ENCODE peak calls at places on chromosomes 13 and 19, in nine cellular contexts. One of them, this sample, is unnamed.

GRCh38 chr19:49362048-49362925 is at the start of gene TEAD2:
- DNase-seq in fibroblast of pulmonary artery: peak
- DNase-seq in fibroblast of lung: peak
- DNase-seq in pancreas: peak
- DNase-seq in OCI-LY7: no peak
- DNase-seq in neural progenitor cell: peak
- DNase-seq in cardiac fibroblast: peak
- DNase-seq in gastrocnemius medialis: peak
- DNase-seq in psoas muscle: peak
- DNase-seq in this sample: peak

GRCh38 chr19:41696402-41697197 is 8.5 kb upstream of the CEACAM7 start:
- DNase-seq in OCI-LY7: no peak
- DNase-seq in fibroblast of lung: no peak
- DNase-seq in pancreas: no peak
- DNase-seq in cardiac fibroblast: peak
- DNase-seq in neural progenitor cell: no peak
- DNase-seq in fibroblast of pulmonary artery: peak
- DNase-seq in psoas muscle: no peak
- DNase-seq in gastrocnemius medialis: no peak
- DNase-seq in this sample: no peak

GRCh38 chr13:99662678-99663077 is 161.4 kb downstream of the TM9SF2 start:
- DNase-seq in fibroblast of pulmonary artery: no peak
- DNase-seq in psoas muscle: no peak
- DNase-seq in neural progenitor cell: no peak
- DNase-seq in OCI-LY7: no peak
- DNase-seq in cardiac fibroblast: no peak
- DNase-seq in pancreas: no peak
- DNase-seq in fibroblast of lung: no peak
- DNase-seq in gastrocnemius medialis: no peak
- DNase-seq in this sample: no peak

GRCh38 chr13:22175815-22176214 is 504.9 kb downstream of the FGF9 start:
- DNase-seq in pancreas: no peak
- DNase-seq in fibroblast of lung: no peak
- DNase-seq in OCI-LY7: no peak
- DNase-seq in cardiac fibroblast: no peak
- DNase-seq in gastrocnemius medialis: no peak
- DNase-seq in neural progenitor cell: no peak
- DNase-seq in psoas muscle: no peak
- DNase-seq in fibroblast of pulmonary artery: no peak
- DNase-seq in this sample: no peak

GRCh38 chr19:49536921-49537462 is 9.2 kb downstream of the RCN3 start:
- DNase-seq in fibroblast of lung: no peak
- DNase-seq in neural progenitor cell: no peak
- DNase-seq in fibroblast of pulmonary artery: no peak
- DNase-seq in psoas muscle: no peak
- DNase-seq in cardiac fibroblast: no peak
- DNase-seq in pancreas: no peak
- DNase-seq in gastrocnemius medialis: no peak
- DNase-seq in OCI-LY7: no peak
- DNase-seq in this sample: no peak

GRCh38 chr13:96836733-96837132 is 157.5 kb downstream of the OXGR1 start:
- DNase-seq in cardiac fibroblast: no peak
- DNase-seq in psoas muscle: no peak
- DNase-seq in pancreas: no peak
- DNase-seq in fibroblast of pulmonary artery: no peak
- DNase-seq in OCI-LY7: no peak
- DNase-seq in gastrocnemius medialis: no peak
- DNase-seq in neural progenitor cell: no peak
- DNase-seq in fibroblast of lung: no peak
- DNase-seq in this sample: no peak

GRCh38 chr13:31409678-31410356 is 210.0 kb downstream of the B3GLCT start:
- DNase-seq in cardiac fibroblast: peak
- DNase-seq in gastrocnemius medialis: no peak
- DNase-seq in fibroblast of lung: peak
- DNase-seq in pancreas: no peak
- DNase-seq in psoas muscle: no peak
- DNase-seq in neural progenitor cell: peak
- DNase-seq in OCI-LY7: peak
- DNase-seq in fibroblast of pulmonary artery: peak
- DNase-seq in this sample: no peak

GRCh38 chr13:114146629-114147028 is 14.2 kb upstream of the RASA3 start:
- DNase-seq in cardiac fibroblast: no peak
- DNase-seq in OCI-LY7: no peak
- DNase-seq in fibroblast of pulmonary artery: no peak
- DNase-seq in gastrocnemius medialis: no peak
- DNase-seq in fibroblast of lung: no peak
- DNase-seq in psoas muscle: no peak
- DNase-seq in neural progenitor cell: peak
- DNase-seq in pancreas: peak
- DNase-seq in this sample: no peak

GRCh38 chr13:106533101-106533939 is 2.1 kb downstream of the EFNB2 start:
- DNase-seq in OCI-LY7: no peak
- DNase-seq in pancreas: peak
- DNase-seq in cardiac fibroblast: peak
- DNase-seq in fibroblast of lung: peak
- DNase-seq in gastrocnemius medialis: peak
- DNase-seq in neural progenitor cell: peak
- DNase-seq in psoas muscle: peak
- DNase-seq in fibroblast of pulmonary artery: peak
- DNase-seq in this sample: peak

GRCh38 chr19:51372649-51373504 is at the start of gene NKG7:
- DNase-seq in fibroblast of pulmonary artery: no peak
- DNase-seq in cardiac fibroblast: no peak
- DNase-seq in psoas muscle: no peak
- DNase-seq in pancreas: no peak
- DNase-seq in neural progenitor cell: no peak
- DNase-seq in gastrocnemius medialis: no peak
- DNase-seq in fibroblast of lung: no peak
- DNase-seq in OCI-LY7: peak
- DNase-seq in this sample: peak

GRCh38 chr13:44386932-44387556 is 13.4 kb downstream of the SERP2 start:
- DNase-seq in cardiac fibroblast: no peak
- DNase-seq in OCI-LY7: no peak
- DNase-seq in gastrocnemius medialis: no peak
- DNase-seq in fibroblast of pulmonary artery: no peak
- DNase-seq in pancreas: no peak
- DNase-seq in fibroblast of lung: no peak
- DNase-seq in psoas muscle: no peak
- DNase-seq in neural progenitor cell: peak
- DNase-seq in this sample: no peak

GRCh38 chr19:31515931-31516330 is 166.7 kb upstream of the TSHZ3 start:
- DNase-seq in psoas muscle: no peak
- DNase-seq in gastrocnemius medialis: no peak
- DNase-seq in pancreas: no peak
- DNase-seq in neural progenitor cell: no peak
- DNase-seq in cardiac fibroblast: peak
- DNase-seq in fibroblast of lung: no peak
- DNase-seq in OCI-LY7: no peak
- DNase-seq in fibroblast of pulmonary artery: no peak
- DNase-seq in this sample: no peak

GRCh38 chr19:33660426-33661160 is 38.8 kb downstream of the CHST8 start:
- DNase-seq in psoas muscle: no peak
- DNase-seq in fibroblast of lung: no peak
- DNase-seq in OCI-LY7: no peak
- DNase-seq in neural progenitor cell: no peak
- DNase-seq in gastrocnemius medialis: no peak
- DNase-seq in cardiac fibroblast: no peak
- DNase-seq in pancreas: no peak
- DNase-seq in fibroblast of pulmonary artery: no peak
- DNase-seq in this sample: no peak

GRCh38 chr19:1261512-1261862 is 7.6 kb upstream of the CIRBP start:
- DNase-seq in pancreas: no peak
- DNase-seq in psoas muscle: no peak
- DNase-seq in cardiac fibroblast: no peak
- DNase-seq in neural progenitor cell: peak
- DNase-seq in fibroblast of pulmonary artery: no peak
- DNase-seq in OCI-LY7: peak
- DNase-seq in gastrocnemius medialis: no peak
- DNase-seq in fibroblast of lung: no peak
- DNase-seq in this sample: no peak

GRCh38 chr19:4988770-4989251 is 19.9 kb downstream of the KDM4B start:
- DNase-seq in OCI-LY7: no peak
- DNase-seq in psoas muscle: peak
- DNase-seq in pancreas: no peak
- DNase-seq in neural progenitor cell: no peak
- DNase-seq in fibroblast of pulmonary artery: peak
- DNase-seq in fibroblast of lung: peak
- DNase-seq in cardiac fibroblast: peak
- DNase-seq in gastrocnemius medialis: no peak
- DNase-seq in this sample: no peak
- TF ChIP-seq CTCF in OCI-LY7: no peak
- TF ChIP-seq CTCF in psoas muscle: no peak
- TF ChIP-seq CTCF in pancreas: no peak
- TF ChIP-seq CTCF in neural progenitor cell: no peak
- TF ChIP-seq CTCF in fibroblast of pulmonary artery: no peak
- TF ChIP-seq CTCF in fibroblast of lung: no peak
- TF ChIP-seq CTCF in cardiac fibroblast: no peak
- TF ChIP-seq CTCF in gastrocnemius medialis: no peak
- TF ChIP-seq CTCF in this sample: no peak

GRCh38 chr13:65710514-65710913 is 1519.6 kb downstream of the PCDH9 start:
- DNase-seq in OCI-LY7: no peak
- DNase-seq in fibroblast of pulmonary artery: no peak
- DNase-seq in gastrocnemius medialis: no peak
- DNase-seq in fibroblast of lung: no peak
- DNase-seq in psoas muscle: no peak
- DNase-seq in cardiac fibroblast: no peak
- DNase-seq in neural progenitor cell: no peak
- DNase-seq in pancreas: no peak
- DNase-seq in this sample: no peak
- TF ChIP-seq CTCF in OCI-LY7: no peak
- TF ChIP-seq CTCF in fibroblast of pulmonary artery: no peak
- TF ChIP-seq CTCF in gastrocnemius medialis: no peak
- TF ChIP-seq CTCF in fibroblast of lung: no peak
- TF ChIP-seq CTCF in psoas muscle: no peak
- TF ChIP-seq CTCF in cardiac fibroblast: no peak
- TF ChIP-seq CTCF in neural progenitor cell: no peak
- TF ChIP-seq CTCF in pancreas: no peak
- TF ChIP-seq CTCF in this sample: no peak

DNA sequence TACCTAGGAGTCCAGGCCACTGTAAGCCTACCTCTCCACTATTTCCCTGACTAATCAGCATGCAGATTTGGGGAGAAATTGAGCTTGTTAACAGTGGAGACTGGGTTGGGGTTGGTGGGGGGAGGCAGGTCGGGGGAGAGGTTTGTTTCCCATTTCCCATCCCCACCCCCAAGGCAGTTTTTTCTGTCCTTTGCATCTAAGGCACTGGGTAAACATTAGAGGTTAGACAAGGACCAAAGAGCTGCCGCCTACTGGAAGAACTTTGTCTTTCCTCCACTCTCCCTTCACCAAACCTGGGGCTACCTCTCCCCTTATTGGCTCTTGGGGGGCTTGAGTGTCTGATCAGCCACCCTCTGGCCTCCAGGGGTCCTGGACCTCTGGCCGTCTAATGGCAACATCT is 953 bp downstream of the KCNN4 start:
- DNase-seq in cardiac fibroblast: no peak
- DNase-seq in fibroblast of pulmonary artery: no peak
- DNase-seq in psoas muscle: no peak
- DNase-seq in neural progenitor cell: no peak
- DNase-seq in OCI-LY7: peak
- DNase-seq in fibroblast of lung: no peak
- DNase-seq in gastrocnemius medialis: no peak
- DNase-seq in pancreas: no peak
- DNase-seq in this sample: peak
- TF ChIP-seq CTCF in cardiac fibroblast: peak
- TF ChIP-seq CTCF in fibroblast of pulmonary artery: no peak
- TF ChIP-seq CTCF in psoas muscle: no peak
- TF ChIP-seq CTCF in neural progenitor cell: no peak
- TF ChIP-seq CTCF in OCI-LY7: peak
- TF ChIP-seq CTCF in fibroblast of lung: no peak
- TF ChIP-seq CTCF in gastrocnemius medialis: no peak
- TF ChIP-seq CTCF in pancreas: no peak
- TF ChIP-seq CTCF in this sample: peak

GRCh38 chr19:45682117-45682516 is 9.6 kb downstream of the SNRPD2 start:
- DNase-seq in OCI-LY7: no peak
- DNase-seq in pancreas: no peak
- DNase-seq in fibroblast of lung: no peak
- DNase-seq in gastrocnemius medialis: no peak
- DNase-seq in fibroblast of pulmonary artery: no peak
- DNase-seq in cardiac fibroblast: no peak
- DNase-seq in psoas muscle: no peak
- DNase-seq in neural progenitor cell: no peak
- DNase-seq in this sample: no peak

GRCh38 chr19:45682908-45683307 is 8.8 kb downstream of the SNRPD2 start:
- DNase-seq in neural progenitor cell: no peak
- DNase-seq in OCI-LY7: no peak
- DNase-seq in fibroblast of lung: no peak
- DNase-seq in pancreas: no peak
- DNase-seq in psoas muscle: no peak
- DNase-seq in cardiac fibroblast: no peak
- DNase-seq in gastrocnemius medialis: no peak
- DNase-seq in fibroblast of pulmonary artery: no peak
- DNase-seq in this sample: no peak

GRCh38 chr19:45676851-45677263 is 8.8 kb downstream of the GIPR start:
- DNase-seq in psoas muscle: no peak
- DNase-seq in cardiac fibroblast: no peak
- DNase-seq in gastrocnemius medialis: no peak
- DNase-seq in neural progenitor cell: no peak
- DNase-seq in fibroblast of lung: no peak
- DNase-seq in pancreas: peak
- DNase-seq in OCI-LY7: peak
- DNase-seq in fibroblast of pulmonary artery: no peak
- DNase-seq in this sample: peak

GRCh38 chr19:45681391-45682015 is 10.2 kb downstream of the SNRPD2 start:
- DNase-seq in cardiac fibroblast: peak
- DNase-seq in neural progenitor cell: peak
- DNase-seq in fibroblast of pulmonary artery: peak
- DNase-seq in fibroblast of lung: peak
- DNase-seq in psoas muscle: peak
- DNase-seq in pancreas: peak
- DNase-seq in OCI-LY7: peak
- DNase-seq in gastrocnemius medialis: peak
- DNase-seq in this sample: peak

DNA sequence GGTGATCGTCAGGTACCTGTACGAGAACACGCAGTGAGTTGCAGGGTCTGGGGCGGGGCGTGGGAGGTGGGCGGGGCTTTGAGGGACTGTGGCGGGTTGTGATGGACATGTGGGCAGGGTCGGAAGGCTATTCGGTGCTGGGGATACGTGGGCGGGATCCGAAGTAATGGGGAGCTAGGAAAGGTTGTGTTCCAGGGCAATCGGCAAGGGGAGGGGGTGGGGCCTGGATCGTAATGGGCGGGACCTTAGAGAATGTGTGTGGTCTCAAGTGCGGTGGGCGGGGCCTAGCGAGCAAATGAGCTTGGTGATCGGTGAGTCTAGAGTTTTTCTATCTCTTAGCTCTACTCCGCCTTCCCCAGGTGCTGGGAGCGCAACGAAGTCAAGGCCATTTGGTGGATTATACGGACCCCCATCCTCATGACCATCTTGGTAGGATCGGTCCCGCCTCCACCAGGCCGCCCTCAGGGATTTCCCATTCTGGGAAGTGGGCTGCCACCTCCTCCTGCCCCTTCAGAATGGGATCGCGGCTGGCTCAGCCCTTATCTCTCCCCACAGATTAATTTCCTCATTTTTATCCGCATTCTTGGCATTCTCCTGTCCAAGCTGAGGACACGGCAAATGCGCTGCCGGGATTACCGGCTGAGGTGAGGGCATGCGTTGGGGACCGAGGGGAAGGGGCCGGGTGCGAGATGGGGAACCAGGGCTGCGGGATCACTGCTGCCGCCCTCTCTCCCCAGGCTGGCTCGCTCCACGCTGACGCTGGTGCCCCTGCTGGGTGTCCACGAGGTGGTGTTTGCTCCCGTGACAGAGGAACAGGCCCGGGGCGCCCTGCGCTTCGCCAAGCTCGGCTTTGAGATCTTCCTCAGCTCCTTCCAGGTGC is 9.6 kb downstream of the GIPR start:
- DNase-seq in psoas muscle: peak
- DNase-seq in neural progenitor cell: peak
- DNase-seq in OCI-LY7: peak
- DNase-seq in gastrocnemius medialis: no peak
- DNase-seq in cardiac fibroblast: peak
- DNase-seq in fibroblast of pulmonary artery: peak
- DNase-seq in fibroblast of lung: peak
- DNase-seq in pancreas: peak
- DNase-seq in this sample: peak
- TF ChIP-seq CTCF in psoas muscle: no peak
- TF ChIP-seq CTCF in neural progenitor cell: no peak
- TF ChIP-seq CTCF in OCI-LY7: peak
- TF ChIP-seq CTCF in gastrocnemius medialis: no peak
- TF ChIP-seq CTCF in cardiac fibroblast: peak
- TF ChIP-seq CTCF in fibroblast of pulmonary artery: no peak
- TF ChIP-seq CTCF in fibroblast of lung: no peak
- TF ChIP-seq CTCF in pancreas: no peak
- TF ChIP-seq CTCF in this sample: no peak

This sample was measured in GM20000.